ENCODE peak calls at places on chromosomes 7 and 10, in seven cellular contexts. D is Peyer's patch, U is stomach, I is HCT116, J is uterus, Q is heart left ventricle, Z is endothelial cell of umbilical vein. F is an unnamed sample. For H3K36me3, the result is how much of the 10 kb centered on the place peaks cover.

GRCh38 chr10:70563230-70563629 is 39.3 kb downstream of the PRF1 start:
- DNase-seq in D (no peak), U (no peak), I (no peak), J (peak), Q (no peak), Z (no peak), F (no peak)

GRCh38 chr7:104946338-104946737 is 67.7 kb upstream of the KMT2E start:
- DNase-seq in D (no peak), U (no peak), I (no peak), J (no peak), Q (no peak), Z (no peak), F (no peak)

GRCh38 chr10:71460615-71461014 is 63.9 kb downstream of the CDH23 start:
- DNase-seq in D (no peak), U (no peak), I (no peak), J (no peak), Q (no peak), Z (no peak), F (no peak)

GRCh38 chr7:137508437-137509175 is 165.1 kb upstream of the PTN start:
- DNase-seq in D (no peak), U (no peak), I (no peak), J (no peak), Q (no peak), Z (peak), F (no peak)

GRCh38 chr7:9082203-9082602 is 648.8 kb downstream of the NXPH1 start:
- DNase-seq in D (no peak), U (no peak), I (no peak), J (no peak), Q (no peak), Z (no peak), F (no peak)

GRCh38 chr10:9009505-9009904 is 955.0 kb downstream of the GATA3 start:
- DNase-seq in D (no peak), U (no peak), I (no peak), J (no peak), Q (no peak), Z (no peak), F (no peak)

GRCh38 chr10:84837877-84838276 is 509.5 kb downstream of the CCSER2 start:
- DNase-seq in D (no peak), U (no peak), I (no peak), J (no peak), Q (peak), Z (no peak), F (no peak)

GRCh38 chr10:6494934-6495592 is 85.0 kb downstream of the PRKCQ start:
- DNase-seq in D (peak), U (no peak), I (no peak), J (no peak), Q (no peak), Z (no peak), F (no peak)

GRCh38 chr10:118310822-118311221 is 31.3 kb downstream of the FAM204A start:
- DNase-seq in D (no peak), U (no peak), I (no peak), J (no peak), Q (no peak), Z (no peak), F (no peak)

GRCh38 chr10:11678074-11678793 is 63.9 kb upstream of the ECHDC3 start:
- DNase-seq in D (peak), U (peak), I (no peak), J (no peak), Q (no peak), Z (no peak), F (no peak)

GRCh38 chr10:27547482-27547881 is 43.4 kb downstream of the RAB18 start:
- DNase-seq in D (no peak), U (no peak), I (no peak), J (no peak), Q (no peak), Z (no peak), F (peak)

GRCh38 chr10:3482200-3482993 is 302.6 kb downstream of the KLF6 start:
- DNase-seq in D (peak), U (peak), I (peak), J (peak), Q (peak), Z (peak), F (peak)

GRCh38 chr10:66604195-66604594 is 321.6 kb upstream of the LRRTM3 start:
- DNase-seq in D (no peak), U (no peak), I (no peak), J (no peak), Q (no peak), Z (no peak), F (no peak)

GRCh38 chr7:42694894-42695553 is 216.8 kb downstream of the C7orf25 start:
- DNase-seq in D (no peak), U (peak), I (no peak), J (no peak), Q (no peak), Z (no peak), F (no peak)

GRCh38 chr7:68070992-68071391 is 1074.4 kb downstream of the TYW1 start:
- DNase-seq in D (no peak), U (no peak), I (no peak), J (no peak), Q (no peak), Z (no peak), F (no peak)

GRCh38 chr10:15539262-15539661 is 168.2 kb upstream of the FAM171A1 start:
- DNase-seq in D (no peak), U (no peak), I (no peak), J (no peak), Q (no peak), Z (no peak), F (no peak)

DNA sequence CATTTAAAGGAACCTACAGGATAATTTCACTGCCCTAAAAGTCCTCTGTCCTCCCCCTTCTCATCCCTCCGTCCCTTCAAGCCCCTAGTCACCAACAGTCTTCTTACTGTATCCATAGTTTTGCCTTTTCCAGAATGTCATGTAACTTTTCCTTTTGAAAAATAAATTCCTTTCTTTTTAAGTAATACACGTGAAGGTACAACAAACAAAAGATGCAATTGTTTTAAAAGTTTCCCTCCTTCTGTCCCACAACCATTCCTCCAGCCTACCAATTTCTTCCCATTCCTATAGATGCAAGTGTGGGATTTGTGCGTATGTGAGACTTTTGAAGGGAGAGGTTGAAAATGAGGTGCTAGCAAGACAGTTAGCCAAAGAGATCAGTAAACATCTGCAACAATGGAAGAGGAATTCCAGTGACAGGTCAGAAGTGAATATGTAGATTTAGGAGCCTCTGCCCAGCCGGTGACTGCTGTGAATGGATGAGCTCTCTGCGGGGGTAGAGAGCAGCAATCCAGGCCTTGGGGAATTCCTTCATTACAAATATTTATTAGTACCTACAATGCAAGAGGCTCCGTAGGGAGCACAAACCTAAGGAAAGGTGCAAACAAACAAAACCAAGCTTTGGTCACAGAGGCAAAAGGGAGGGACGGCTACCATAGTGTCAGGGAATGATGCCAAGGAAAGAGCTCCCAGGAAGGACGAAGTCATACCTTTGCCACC is 243.6 kb downstream of the SKIDA1 start:
- DNase-seq in D (no peak), U (no peak), I (no peak), J (no peak), Q (no peak), Z (no peak), F (no peak)
- H3K4me3 ChIP-seq in D (no peak), U (no peak), I (no peak), J (no peak), Q (no peak), Z (no peak), F (no peak)

GRCh38 chr7:73683056-73683915 is at the start of the genes BUD23 and DNAJC30:
- DNase-seq in D (peak), U (peak), I (peak), J (peak), Q (peak), Z (peak), F (peak)
- TF ChIP-seq POLR2A in D (peak), U (peak), I (peak), J (peak), Q (peak), Z (peak), F (peak)

GRCh38 chr7:112116894-112117293 is 89.3 kb downstream of the DOCK4 start:
- DNase-seq in D (no peak), U (no peak), I (no peak), J (no peak), Q (no peak), Z (no peak), F (no peak)
- H3K36me3 ChIP-seq in D (under half), U (under half), I (under half), J (under half), Q (under half), Z (under half), F (under half)

GRCh38 chr7:22563621-22564241 is 63.7 kb upstream of the STEAP1B start:
- DNase-seq in D (no peak), U (no peak), I (no peak), J (no peak), Q (peak), Z (peak), F (no peak)
- H3K4me3 ChIP-seq in D (no peak), U (no peak), I (no peak), J (no peak), Q (peak), Z (peak), F (no peak)

GRCh38 chr10:132272061-132272766 is 35.5 kb downstream of the STK32C start:
- DNase-seq in D (no peak), U (no peak), I (no peak), J (peak), Q (no peak), Z (no peak), F (no peak)

GRCh38 chr10:132270256-132270655 is 37.5 kb downstream of the STK32C start:
- DNase-seq in D (no peak), U (no peak), I (no peak), J (no peak), Q (no peak), Z (no peak), F (no peak)

GRCh38 chr10:132269286-132270230 is 38.2 kb downstream of the STK32C start:
- DNase-seq in D (no peak), U (no peak), I (no peak), J (no peak), Q (no peak), Z (no peak), F (no peak)

GRCh38 chr10:132271458-132272011 is 36.2 kb downstream of the STK32C start:
- DNase-seq in D (no peak), U (no peak), I (no peak), J (no peak), Q (no peak), Z (no peak), F (no peak)

DNA sequence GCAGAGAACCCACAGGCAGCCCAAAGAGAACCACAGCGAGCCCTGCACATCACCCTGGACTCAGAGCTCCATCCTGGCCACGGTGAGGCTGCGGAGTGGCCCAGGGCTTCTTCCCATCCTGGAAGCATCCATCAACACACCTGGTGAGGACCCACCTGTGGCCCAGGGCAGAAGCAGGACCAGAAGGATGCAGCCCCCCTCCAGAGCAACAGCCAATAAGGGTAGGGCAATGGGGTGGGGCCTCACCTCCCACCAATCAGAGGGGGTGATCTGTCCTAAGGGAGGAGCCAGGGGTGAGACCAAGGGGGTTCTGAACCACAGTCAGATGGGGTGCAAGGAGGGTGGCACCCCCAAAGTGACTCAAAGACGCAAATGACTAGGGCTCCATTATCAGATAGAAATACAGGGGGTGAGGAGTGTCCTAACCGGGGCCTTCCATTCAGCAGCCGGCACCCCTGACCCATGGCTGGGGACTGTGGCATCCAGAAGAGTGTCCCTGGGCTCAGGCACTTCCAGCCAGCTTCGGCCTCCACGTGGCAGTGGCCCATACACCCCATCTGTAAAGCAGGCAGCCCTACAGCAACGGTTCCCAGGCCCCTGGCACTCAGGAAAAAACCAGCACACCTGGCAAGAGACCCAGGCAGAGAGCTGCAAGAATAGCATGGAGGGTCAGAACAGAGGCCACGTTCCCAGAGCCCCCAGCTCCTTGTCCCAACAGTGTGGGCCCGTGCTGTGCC is 36.9 kb downstream of the STK32C start:
- DNase-seq in D (no peak), U (no peak), I (no peak), J (no peak), Q (no peak), Z (no peak), F (no peak)
- TF ChIP-seq POLR2A in D (no peak), U (no peak), I (no peak), J (no peak), Q (no peak), Z (no peak), F (no peak)

DNA sequence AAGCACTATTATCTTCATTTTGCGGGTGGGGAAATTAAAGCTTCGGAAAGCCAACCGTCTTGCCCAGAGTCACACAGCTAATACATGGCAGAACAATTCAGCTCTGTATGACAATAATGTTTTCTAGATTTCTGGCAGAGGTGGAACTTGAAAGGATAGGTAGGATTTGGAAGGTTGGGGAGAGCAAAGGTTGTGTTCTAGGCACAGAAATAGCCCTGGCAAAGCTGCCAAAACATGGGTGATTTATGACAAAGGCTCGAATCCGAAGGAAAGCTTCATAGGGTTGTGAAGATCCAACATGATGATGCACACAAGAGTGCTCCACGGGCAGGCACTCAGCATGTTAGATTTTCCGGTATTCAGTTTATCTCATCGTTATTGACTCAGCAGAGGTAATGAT is 19.2 kb downstream of the PDCD11 start:
- DNase-seq in D (no peak), U (no peak), I (no peak), J (no peak), Q (no peak), Z (no peak), F (no peak)
- H3K36me3 ChIP-seq in D (under half), U (half or more), I (half or more), J (under half), Q (half or more), Z (half or more), F (under half)

GRCh38 chr7:123660514-123661354 is 5.1 kb downstream of the LMOD2 start:
- DNase-seq in D (no peak), U (no peak), I (no peak), J (no peak), Q (no peak), Z (no peak), F (no peak)
- H3K4me3 ChIP-seq in D (no peak), U (no peak), I (no peak), J (no peak), Q (peak), Z (no peak), F (no peak)

GRCh38 chr7:107044347-107045194 is at the start of gene PRKAR2B:
- DNase-seq in D (peak), U (peak), I (peak), J (peak), Q (peak), Z (peak), F (peak)
- TF ChIP-seq POLR2A in D (no peak), U (no peak), I (no peak), J (no peak), Q (no peak), Z (peak), F (no peak)

F was measured in breast epithelium.